ENCODE peak calls at places on chromosomes 5 and 9, in seven cellular contexts. P, I, T, S, A, J and W are unnamed samples.

GRCh38 chr9:75265525-75265972 is 177.2 kb downstream of the OSTF1 start:
- DNase-seq in S (peak; percentile 33), A (no peak), I (peak; percentile 71), J (no peak), T (no peak), P (no peak), W (no peak)

GRCh38 chr9:100499460-100499859 is 26.5 kb downstream of the TMEFF1 start:
- DNase-seq in S (no peak), I (no peak), A (no peak), P (no peak), J (no peak), T (no peak), W (no peak)

GRCh38 chr9:7172445-7173115 is 414.8 kb downstream of the KDM4C start:
- DNase-seq in A (no peak), T (no peak), S (no peak), P (no peak), I (no peak), J (no peak), W (no peak)

GRCh38 chr9:128394404-128395168 is 23.4 kb downstream of the URM1 start:
- DNase-seq in A (no peak), P (no peak), J (no peak), I (no peak), S (no peak), T (no peak), W (no peak)

GRCh38 chr5:79694652-79695051 is 5.0 kb downstream of the CMYA5 start:
- DNase-seq in J (no peak), S (no peak), T (no peak), A (no peak), P (no peak), I (peak; percentile 20), W (no peak)

GRCh38 chr9:4106081-4106491 is 193.8 kb downstream of the GLIS3 start:
- DNase-seq in I (peak; percentile 54), A (no peak), J (no peak), P (no peak), S (no peak), T (no peak), W (no peak)

GRCh38 chr9:114652776-114653555 is 4.6 kb downstream of the TEX53 start:
- DNase-seq in J (no peak), A (no peak), P (no peak), T (no peak), S (no peak), I (no peak), W (no peak)

GRCh38 chr5:75053286-75054109 is 1.1 kb upstream of the GCNT4 start:
- DNase-seq in I (peak; percentile 88), T (peak; percentile 52), J (peak; percentile 39), A (peak; percentile 71), P (peak; percentile 57), S (peak; percentile 78), W (peak; percentile 84)

GRCh38 chr5:12745537-12745936 is 841.3 kb upstream of the CTNND2 start:
- DNase-seq in S (no peak), T (no peak), A (no peak), I (no peak), P (no peak), J (no peak), W (no peak)

GRCh38 chr5:143205879-143206193 is 197.7 kb downstream of the NR3C1 start:
- DNase-seq in S (no peak), J (no peak), P (no peak), I (no peak), T (no peak), A (no peak), W (no peak)

GRCh38 chr9:132141364-132141947 is 20.4 kb upstream of the NTNG2 start:
- DNase-seq in T (no peak), J (no peak), A (no peak), P (no peak), I (no peak), S (no peak), W (no peak)

GRCh38 chr5:126274396-126274795 is 148.8 kb upstream of the GRAMD2B start:
- DNase-seq in P (no peak), I (no peak), S (no peak), T (no peak), A (no peak), J (no peak), W (no peak)

GRCh38 chr9:8660383-8660782 is 860.8 kb upstream of the DMAC1 start:
- DNase-seq in T (peak; percentile 62), P (peak; percentile 41), A (no peak), J (peak; percentile 18), S (no peak), I (peak; percentile 20), W (no peak)

GRCh38 chr9:116073826-116074225 is 79.8 kb upstream of the PAPPA start:
- DNase-seq in T (no peak), P (peak; percentile 39), A (no peak), S (no peak), J (peak; percentile 84), I (no peak), W (peak; percentile 44)

GRCh38 chr5:84821924-84822323 is 437.2 kb upstream of the EDIL3 start:
- DNase-seq in T (no peak), I (no peak), J (no peak), P (no peak), S (no peak), A (no peak), W (no peak)

GRCh38 chr5:40871177-40871576 is 30.0 kb downstream of the CARD6 start:
- DNase-seq in I (no peak), S (no peak), J (no peak), T (no peak), P (no peak), A (no peak), W (no peak)

GRCh38 chr9:1979815-1980367 is 35.3 kb upstream of the SMARCA2 start:
- DNase-seq in T (peak; percentile 15), I (peak; percentile 11), J (peak; percentile 21), P (no peak), S (no peak), A (peak; percentile 29), W (no peak)

GRCh38 chr9:125632321-125633115 is 74.5 kb downstream of the MAPKAP1 start:
- DNase-seq in S (no peak), P (no peak), I (peak; percentile 51), A (no peak), J (no peak), T (no peak), W (no peak)

DNA sequence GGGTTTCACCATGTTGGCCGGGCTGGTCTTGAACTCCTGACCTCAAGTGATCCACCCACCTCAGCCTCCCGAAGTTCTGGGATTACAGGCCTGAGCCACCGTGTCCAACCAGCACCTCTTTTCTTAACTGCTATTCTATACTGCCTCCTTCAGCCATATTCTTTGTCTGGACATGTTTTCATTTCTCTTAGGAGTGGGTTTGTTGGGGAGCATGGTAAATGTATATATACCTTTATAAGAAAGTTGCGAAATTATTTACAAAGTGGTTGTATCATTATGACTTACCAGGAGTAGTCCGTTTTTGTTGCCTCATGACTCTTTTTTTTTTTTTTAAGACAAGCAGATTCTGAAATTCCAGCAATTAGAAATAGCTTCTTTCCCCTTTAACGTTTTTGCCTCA is 38.7 kb downstream of the CDC42SE2 start:
- DNase-seq in S (no peak), P (no peak), T (no peak), I (no peak), J (no peak), A (no peak), W (no peak)
- H3K4me1 ChIP-seq in S (peaks cover 71% of the 10 kb centered on the region), P (no peaks in the 10 kb centered on the region), T (peaks cover 12% of the 10 kb centered on the region), I (peaks cover 8% of the 10 kb centered on the region), J (no peaks in the 10 kb centered on the region), A (peaks cover 18% of the 10 kb centered on the region), W (no peaks in the 10 kb centered on the region)

DNA sequence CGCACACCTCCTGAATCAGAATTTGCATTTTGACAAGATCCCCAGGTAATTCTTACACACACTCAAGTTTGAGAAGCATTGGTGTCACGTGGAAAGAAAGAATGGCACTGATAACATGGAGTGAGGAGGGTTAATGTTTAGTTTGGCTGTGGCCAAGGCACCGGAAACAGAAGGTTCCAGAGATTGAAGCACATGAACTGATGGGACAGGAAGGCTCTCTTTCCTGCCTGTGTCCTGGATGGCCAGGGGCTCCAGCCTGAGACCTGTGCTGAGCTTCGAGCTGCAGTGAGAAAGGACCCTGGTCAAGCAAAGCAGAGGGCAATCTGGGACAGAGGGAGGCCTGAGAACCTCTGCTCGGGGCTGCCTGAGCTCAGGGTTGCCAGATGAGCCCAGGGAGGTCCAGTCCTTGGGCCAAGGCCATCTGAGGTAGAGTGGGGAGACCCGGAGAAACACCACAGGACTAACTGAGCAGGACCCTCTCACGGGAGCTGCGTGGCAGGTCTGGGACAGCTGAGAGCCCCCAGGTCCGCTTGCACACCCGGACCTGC is 27.3 kb downstream of the AFAP1L1 start:
- DNase-seq in I (no peak), P (no peak), A (no peak), J (no peak), S (no peak), T (no peak), W (no peak)
- H3K36me3 ChIP-seq in I (no peaks in the 10 kb centered on the region), P (no peaks in the 10 kb centered on the region), A (no peaks in the 10 kb centered on the region), J (no peaks in the 10 kb centered on the region), S (no peaks in the 10 kb centered on the region), T (peaks cover 29% of the 10 kb centered on the region), W (no peaks in the 10 kb centered on the region)

GRCh38 chr5:160923431-160923830 is 71.4 kb upstream of the ATP10B start:
- DNase-seq in T (no peak), I (no peak), S (no peak), A (no peak), J (no peak), P (no peak), W (no peak)
- H3K4me3 ChIP-seq in T (no peak overlapping the region), I (no peak overlapping the region), S (no peak overlapping the region), A (no peak overlapping the region), J (no peak overlapping the region), P (no peak overlapping the region), W (no peak overlapping the region)

GRCh38 chr9:112755675-112756074 is 5.1 kb downstream of the SNX30 start:
- DNase-seq in S (no peak), T (no peak), I (peak; percentile 15), A (no peak), J (peak; percentile 20), P (no peak), W (no peak)

GRCh38 chr9:112757300-112757883 is 6.8 kb downstream of the SNX30 start:
- DNase-seq in T (no peak), P (no peak), A (no peak), S (no peak), I (no peak), J (no peak), W (no peak)

GRCh38 chr9:112754578-112754977 is 4.0 kb downstream of the SNX30 start:
- DNase-seq in J (no peak), A (no peak), I (no peak), P (no peak), S (peak; percentile 59), T (no peak), W (no peak)

GRCh38 chr9:112753725-112754124 is 3.2 kb downstream of the SNX30 start:
- DNase-seq in I (peak; percentile 57), P (no peak), A (no peak), J (no peak), S (no peak), T (no peak), W (no peak)

DNA sequence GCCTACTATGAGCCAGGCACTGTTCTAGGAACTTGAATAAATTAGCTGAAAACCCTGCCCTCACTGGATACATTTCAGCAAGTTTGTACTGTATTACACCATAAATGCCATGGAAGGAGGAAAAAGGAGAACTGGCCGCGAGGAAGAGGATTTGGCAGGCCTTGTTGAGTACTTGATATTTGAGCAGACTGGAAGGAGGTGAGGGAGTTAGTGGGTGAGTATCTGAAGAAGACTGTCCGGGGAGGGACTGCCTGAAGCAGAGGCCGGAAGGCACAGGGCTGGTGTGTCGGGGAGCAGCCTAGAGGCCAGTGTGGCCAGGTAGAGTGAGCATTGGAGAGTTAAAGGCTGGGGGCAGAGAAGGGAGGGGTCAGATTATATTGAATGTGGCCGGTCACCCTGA is 4.5 kb downstream of the SNX30 start:
- DNase-seq in T (no peak), P (no peak), J (no peak), A (no peak), S (no peak), I (no peak), W (no peak)
- H3K4me1 ChIP-seq in T (peaks cover 71% of the 10 kb centered on the region), P (peaks cover 34% of the 10 kb centered on the region), J (peaks cover 5% of the 10 kb centered on the region), A (peaks cover 62% of the 10 kb centered on the region), S (peaks cover 53% of the 10 kb centered on the region), I (peaks cover 39% of the 10 kb centered on the region), W (no peaks in the 10 kb centered on the region)